ENCODE peak calls at places on chromosomes 4 and X, in six cellular contexts. Y is esophagus muscularis mucosa, L is fibroblast of lung, G is Caco-2, I is spleen, S is MM.1S. N is an unnamed sample.

GRCh38 chr4:171022698-171023378 is 790.4 kb upstream of the GALNTL6 start:
- DNase-seq in Y (no peak), L (no peak), G (no peak), I (no peak), S (no peak), N (no peak)

GRCh38 chr4:23775694-23776093 is 114.2 kb downstream of the PPARGC1A start:
- DNase-seq in Y (no peak), L (no peak), G (no peak), I (no peak), S (peak), N (no peak)

GRCh38 chr4:138301536-138301935 is 59.4 kb upstream of the SLC7A11 start:
- DNase-seq in Y (no peak), L (no peak), G (no peak), I (no peak), S (no peak), N (no peak)

GRCh38 chr4:89915151-89915550 is 20.5 kb downstream of the MMRN1 start:
- DNase-seq in Y (no peak), L (no peak), G (no peak), I (no peak), S (no peak), N (no peak)

GRCh38 chr4:14241574-14241973 is 614.0 kb upstream of the BOD1L1 start:
- DNase-seq in Y (no peak), L (no peak), G (no peak), I (no peak), S (no peak), N (no peak)

GRCh38 chr4:102627831-102628523 is 126.8 kb downstream of the NFKB1 start:
- DNase-seq in Y (no peak), L (peak), G (no peak), I (no peak), S (no peak), N (no peak)

GRCh38 chrX:44828008-44828605 is 15.7 kb upstream of the DUSP21 start:
- DNase-seq in Y (no peak), L (peak), G (no peak), I (no peak), S (no peak), N (no peak)

GRCh38 chrX:39196192-39197102 is 395.2 kb downstream of the MID1IP1 start:
- DNase-seq in Y (no peak), L (peak), G (no peak), I (no peak), S (peak), N (peak)

GRCh38 chr4:149605601-149606378 is 209.9 kb downstream of the IQCM start:
- DNase-seq in Y (no peak), L (peak), G (no peak), I (no peak), S (no peak), N (no peak)

GRCh38 chr4:172786039-172786792 is 382.4 kb upstream of the GALNT7 start:
- DNase-seq in Y (no peak), L (peak), G (no peak), I (no peak), S (no peak), N (no peak)

GRCh38 chr4:52604215-52604614 is 54.9 kb downstream of the USP46 start:
- DNase-seq in Y (no peak), L (no peak), G (no peak), I (no peak), S (no peak), N (no peak)

GRCh38 chr4:53015681-53016080 is 153.6 kb downstream of the RASL11B start:
- DNase-seq in Y (no peak), L (peak), G (no peak), I (no peak), S (no peak), N (peak)

GRCh38 chr4:2934077-2934812 is 29.0 kb downstream of the NOP14 start:
- DNase-seq in Y (peak), L (peak), G (peak), I (peak), S (no peak), N (peak)

GRCh38 chrX:17788956-17789562 is 51.8 kb downstream of the SCML1 start:
- DNase-seq in Y (no peak), L (no peak), G (no peak), I (no peak), S (no peak), N (no peak)

GRCh38 chr4:24793219-24794005 is 2.0 kb upstream of the SOD3 start:
- DNase-seq in Y (no peak), L (peak), G (no peak), I (no peak), S (no peak), N (no peak)

GRCh38 chr4:174479140-174479539 is 43.1 kb downstream of the HPGD start:
- DNase-seq in Y (no peak), L (no peak), G (no peak), I (no peak), S (no peak), N (no peak)

GRCh38 chr4:3328814-3329663 is 36.2 kb downstream of the RGS12 start:
- DNase-seq in Y (peak), L (no peak), G (no peak), I (no peak), S (no peak), N (no peak)

GRCh38 chr4:103307479-103308042 is 109.4 kb upstream of the CENPE start:
- DNase-seq in Y (no peak), L (no peak), G (no peak), I (no peak), S (no peak), N (no peak)

GRCh38 chr4:158020734-158021346 is 152.0 kb downstream of the GASK1B start:
- DNase-seq in Y (no peak), L (peak), G (no peak), I (no peak), S (no peak), N (no peak)

GRCh38 chr4:163988391-163988790 is 493.9 kb downstream of the TMA16 start:
- DNase-seq in Y (no peak), L (no peak), G (no peak), I (no peak), S (no peak), N (no peak)

GRCh38 chr4:184273166-184274147 is 55.8 kb upstream of the ENPP6 start:
- DNase-seq in Y (no peak), L (no peak), G (no peak), I (no peak), S (no peak), N (peak)

GRCh38 chr4:75512336-75513211 is 1.6 kb downstream of the RCHY1 start:
- DNase-seq in Y (no peak), L (peak), G (peak), I (no peak), S (peak), N (peak)

GRCh38 chrX:24553016-24553415 is 87.9 kb downstream of the PDK3 start:
- DNase-seq in Y (no peak), L (no peak), G (no peak), I (no peak), S (no peak), N (no peak)

GRCh38 chr4:108690738-108691137 is 40.3 kb downstream of the OSTC start:
- DNase-seq in Y (no peak), L (no peak), G (no peak), I (no peak), S (no peak), N (no peak)

GRCh38 chrX:46637937-46638336 is 64.4 kb downstream of the CHST7 start:
- DNase-seq in Y (no peak), L (peak), G (no peak), I (no peak), S (no peak), N (peak)

GRCh38 chr4:24405356-24405755 is 179.0 kb downstream of the DHX15 start:
- DNase-seq in Y (no peak), L (no peak), G (no peak), I (no peak), S (no peak), N (no peak)

GRCh38 chr4:5797866-5798265 is 86.9 kb downstream of the EVC start:
- DNase-seq in Y (no peak), L (no peak), G (no peak), I (peak), S (no peak), N (no peak)

DNA sequence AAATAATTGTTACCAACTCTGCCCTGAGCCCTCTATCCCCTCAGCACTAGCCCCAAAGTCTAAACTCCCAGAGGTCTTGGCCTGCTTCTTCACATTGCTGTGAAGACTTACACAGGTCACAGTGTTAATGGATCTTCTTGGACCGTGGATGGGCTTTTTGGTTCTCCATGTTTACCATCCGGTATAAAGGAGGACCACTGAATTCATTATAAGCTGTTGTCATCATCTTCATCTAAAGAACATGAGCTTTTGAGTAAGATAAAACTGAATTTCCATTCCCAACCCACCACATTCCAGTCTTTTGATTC is 8.5 kb downstream of the NUDT11 start:
- DNase-seq in Y (no peak), L (no peak), G (no peak), I (no peak), S (no peak), N (no peak)
- TF ChIP-seq CTCF in Y (no peak), L (no peak), G (no peak), I (no peak), S (no peak), N (no peak)

DNA sequence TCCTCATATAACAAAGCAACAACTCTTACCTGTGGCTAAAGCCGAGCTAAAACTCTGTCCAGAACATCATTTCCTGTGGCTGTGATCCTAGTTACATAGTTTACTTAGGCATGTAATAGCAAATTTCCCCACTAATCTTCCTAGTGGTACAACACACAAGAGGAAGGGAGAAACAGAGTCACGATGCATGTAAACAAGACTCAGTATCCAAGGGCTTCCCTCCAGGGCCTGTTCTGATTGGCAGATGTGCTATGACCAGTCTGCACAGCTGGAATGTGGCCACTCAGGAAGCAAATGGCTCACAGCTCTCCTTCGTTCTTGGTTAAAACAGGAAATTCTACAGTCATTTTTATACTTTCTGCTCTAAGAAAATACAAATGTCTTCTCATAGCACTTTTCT is 49.2 kb upstream of the PRSS48 start:
- DNase-seq in Y (peak), L (peak), G (no peak), I (no peak), S (no peak), N (peak)
- H3K4me3 ChIP-seq in Y (peak), L (peak), G (no peak), I (peak), S (no peak), N (no peak)

DNA sequence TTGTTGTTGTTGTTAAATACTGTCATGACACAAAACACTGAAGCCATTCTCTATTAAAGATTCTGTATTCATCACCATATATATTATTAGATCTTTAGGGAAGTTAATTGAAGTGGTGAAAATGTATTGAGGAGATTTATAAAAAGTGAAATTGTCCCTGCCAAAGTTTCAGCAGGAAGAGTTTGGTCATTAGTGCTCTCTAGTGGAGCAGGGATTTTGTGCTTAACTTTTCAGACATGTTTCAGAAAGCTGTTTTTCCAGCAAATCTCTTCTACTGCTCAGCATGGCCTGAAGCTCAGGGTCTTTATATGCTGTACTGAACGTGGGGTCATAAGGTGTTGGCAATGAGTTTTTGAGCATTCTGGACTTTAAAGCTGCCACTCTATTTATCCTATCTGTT is 36.7 kb upstream of the CXXC4 start:
- DNase-seq in Y (no peak), L (no peak), G (no peak), I (no peak), S (peak), N (no peak)
- TF ChIP-seq CTCF in Y (peak), L (no peak), G (no peak), I (no peak), S (peak), N (no peak)

GRCh38 chrX:139202742-139203410 is 327.7 kb upstream of the F9 start:
- DNase-seq in Y (no peak), L (no peak), G (no peak), I (no peak), S (no peak), N (no peak)
- H3K4me3 ChIP-seq in Y (peak), L (no peak), G (no peak), I (peak), S (no peak), N (no peak)

GRCh38 chrX:36961590-36961989 is 46.6 kb upstream of the FAM47C start:
- DNase-seq in Y (no peak), L (no peak), G (no peak), I (no peak), S (no peak), N (no peak)

GRCh38 chrX:36963069-36963808 is 44.9 kb upstream of the FAM47C start:
- DNase-seq in Y (no peak), L (no peak), G (no peak), I (no peak), S (no peak), N (no peak)

GRCh38 chrX:36957425-36958328 is 50.5 kb upstream of the FAM47C start:
- DNase-seq in Y (no peak), L (peak), G (no peak), I (no peak), S (no peak), N (no peak)
- TF ChIP-seq CTCF in Y (no peak), L (no peak), G (no peak), I (no peak), S (no peak), N (no peak)

GRCh38 chr4:54062392-54062791 is 2.0 kb downstream of the CHIC2 start:
- DNase-seq in Y (no peak), L (no peak), G (no peak), I (no peak), S (no peak), N (no peak)

GRCh38 chr4:54063737-54064316 is 578 bp downstream of the CHIC2 start:
- DNase-seq in Y (no peak), L (peak), G (peak), I (peak), S (peak), N (peak)

GRCh38 chr4:54061873-54062272 is 2.5 kb downstream of the CHIC2 start:
- DNase-seq in Y (no peak), L (no peak), G (no peak), I (no peak), S (no peak), N (no peak)

GRCh38 chr4:54064317-54065275 is at the start of gene CHIC2:
- DNase-seq in Y (peak), L (peak), G (peak), I (peak), S (peak), N (peak)

DNA sequence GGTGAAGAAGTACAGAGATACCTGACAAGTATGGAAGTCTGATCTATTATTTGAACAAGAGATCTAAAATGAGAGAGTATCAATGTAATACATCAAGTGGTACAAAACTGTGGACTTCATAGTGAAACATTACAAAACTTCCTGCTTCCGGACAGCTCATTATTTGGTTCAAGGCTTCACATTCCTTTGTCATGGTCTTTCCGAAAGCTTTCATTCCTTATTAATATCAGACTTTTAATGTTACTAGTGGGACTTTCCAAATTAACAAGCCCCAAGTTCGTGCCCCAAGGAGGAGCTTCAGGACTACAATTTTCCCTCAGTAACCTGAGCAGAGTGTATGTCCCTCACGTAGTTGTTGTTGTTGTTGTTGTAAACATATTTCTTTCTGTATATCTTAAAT is 1.2 kb downstream of the CHIC2 start:
- DNase-seq in Y (no peak), L (peak), G (no peak), I (no peak), S (no peak), N (peak)
- H3K4me3 ChIP-seq in Y (peak), L (peak), G (peak), I (peak), S (peak), N (peak)

GRCh38 chrX:109268340-109268739 is 213.5 kb downstream of the GUCY2F start:
- DNase-seq in Y (no peak), L (no peak), G (no peak), I (no peak), S (no peak), N (no peak)
- TF ChIP-seq CTCF in Y (no peak), L (no peak), G (no peak), I (no peak), S (no peak), N (no peak)

N was measured in GM12865.